ENCODE peak calls at places on chromosomes 11 and 22, in four cellular contexts. One of them, this sample, is unnamed.

GRCh38 chr11:59865031-59865430 is 1.3 kb downstream of the TCN1 start:
- DNase-seq in heart right ventricle: no peak
- DNase-seq in cardiac fibroblast: peak
- DNase-seq in GM23248: peak
- DNase-seq in this sample: no peak

GRCh38 chr22:31952459-31952858 is 8.1 kb downstream of the YWHAH start:
- DNase-seq in heart right ventricle: no peak
- DNase-seq in cardiac fibroblast: peak
- DNase-seq in GM23248: peak
- DNase-seq in this sample: peak

GRCh38 chr22:34370711-34371110 is 450.4 kb upstream of the LARGE1 start:
- DNase-seq in heart right ventricle: no peak
- DNase-seq in cardiac fibroblast: no peak
- DNase-seq in GM23248: no peak
- DNase-seq in this sample: no peak

GRCh38 chr11:130918081-130918480 is 1.8 kb upstream of the SNX19 start:
- DNase-seq in heart right ventricle: no peak
- DNase-seq in cardiac fibroblast: no peak
- DNase-seq in GM23248: no peak
- DNase-seq in this sample: peak

GRCh38 chr11:72573380-72573949 is 100.8 kb downstream of the PDE2A start:
- DNase-seq in heart right ventricle: peak
- DNase-seq in cardiac fibroblast: peak
- DNase-seq in GM23248: peak
- DNase-seq in this sample: peak

GRCh38 chr11:127056338-127056971 is 55.9 kb upstream of the KIRREL3 start:
- DNase-seq in heart right ventricle: no peak
- DNase-seq in cardiac fibroblast: no peak
- DNase-seq in GM23248: peak
- DNase-seq in this sample: peak

GRCh38 chr11:67615455-67616430 is 9.0 kb downstream of the NDUFV1 start:
- DNase-seq in heart right ventricle: no peak
- DNase-seq in cardiac fibroblast: peak
- DNase-seq in GM23248: peak
- DNase-seq in this sample: peak

GRCh38 chr11:127493330-127493729 is 492.8 kb upstream of the KIRREL3 start:
- DNase-seq in heart right ventricle: no peak
- DNase-seq in cardiac fibroblast: no peak
- DNase-seq in GM23248: peak
- DNase-seq in this sample: no peak

GRCh38 chr11:72280037-72280436 is 36.1 kb upstream of the PHOX2A start:
- DNase-seq in heart right ventricle: no peak
- DNase-seq in cardiac fibroblast: no peak
- DNase-seq in GM23248: no peak
- DNase-seq in this sample: no peak

GRCh38 chr11:101049813-101050212 is 79.8 kb downstream of the PGR start:
- DNase-seq in heart right ventricle: no peak
- DNase-seq in cardiac fibroblast: no peak
- DNase-seq in GM23248: no peak
- DNase-seq in this sample: no peak

GRCh38 chr22:39723899-39724351 is 153.4 kb downstream of the CACNA1I start:
- DNase-seq in heart right ventricle: no peak
- DNase-seq in cardiac fibroblast: peak
- DNase-seq in GM23248: peak
- DNase-seq in this sample: peak

GRCh38 chr11:1293619-1294015 is 15.8 kb downstream of the TOLLIP start:
- DNase-seq in heart right ventricle: no peak
- DNase-seq in cardiac fibroblast: no peak
- DNase-seq in GM23248: peak
- DNase-seq in this sample: peak

GRCh38 chr22:24076091-24076867 is 65.2 kb downstream of the CABIN1 start:
- DNase-seq in heart right ventricle: no peak
- DNase-seq in cardiac fibroblast: no peak
- DNase-seq in GM23248: peak
- DNase-seq in this sample: no peak

GRCh38 chr11:117177534-117178209 is 871 bp upstream of the SIDT2 start:
- DNase-seq in heart right ventricle: no peak
- DNase-seq in cardiac fibroblast: no peak
- DNase-seq in GM23248: peak
- DNase-seq in this sample: no peak

GRCh38 chr22:30538280-30538679 is 8.3 kb downstream of the SEC14L6 start:
- DNase-seq in heart right ventricle: no peak
- DNase-seq in cardiac fibroblast: peak
- DNase-seq in GM23248: peak
- DNase-seq in this sample: peak

GRCh38 chr11:8063319-8063718 is 17.7 kb upstream of the TUB start:
- DNase-seq in heart right ventricle: no peak
- DNase-seq in cardiac fibroblast: peak
- DNase-seq in GM23248: peak
- DNase-seq in this sample: no peak

GRCh38 chr11:43923327-43924111 is 18.9 kb upstream of the C11orf96 start:
- DNase-seq in heart right ventricle: peak
- DNase-seq in cardiac fibroblast: peak
- DNase-seq in GM23248: peak
- DNase-seq in this sample: peak

GRCh38 chr11:43921561-43922294 is 20.7 kb upstream of the C11orf96 start:
- DNase-seq in heart right ventricle: no peak
- DNase-seq in cardiac fibroblast: no peak
- DNase-seq in GM23248: no peak
- DNase-seq in this sample: no peak

GRCh38 chr11:43922295-43922648 is 20.2 kb upstream of the C11orf96 start:
- DNase-seq in heart right ventricle: no peak
- DNase-seq in cardiac fibroblast: no peak
- DNase-seq in GM23248: no peak
- DNase-seq in this sample: no peak

GRCh38 chr11:43924112-43924855 is 18.2 kb upstream of the C11orf96 start:
- DNase-seq in heart right ventricle: no peak
- DNase-seq in cardiac fibroblast: no peak
- DNase-seq in GM23248: no peak
- DNase-seq in this sample: no peak

DNA sequence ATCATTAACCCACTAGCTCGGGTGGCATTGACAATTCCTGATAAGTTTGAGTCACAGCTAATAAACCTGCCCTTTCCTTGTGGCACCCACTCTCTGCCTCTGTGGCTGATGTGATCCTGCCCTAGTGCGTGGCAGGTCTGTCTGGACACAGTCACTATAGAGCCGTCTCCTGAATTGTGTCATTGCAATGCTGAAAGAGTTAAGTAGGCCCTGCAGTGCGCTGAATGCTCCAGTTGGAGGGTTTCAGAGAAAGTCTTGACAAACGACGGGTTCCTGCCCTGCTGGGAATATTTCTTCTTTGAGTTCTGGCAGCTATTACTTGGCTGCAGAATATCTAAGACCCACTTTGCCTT is 19.5 kb upstream of the C11orf96 start:
- DNase-seq in heart right ventricle: no peak
- DNase-seq in cardiac fibroblast: no peak
- DNase-seq in GM23248: no peak
- DNase-seq in this sample: no peak
- H3K4me3 ChIP-seq in heart right ventricle: no peak
- H3K4me3 ChIP-seq in cardiac fibroblast: no peak
- H3K4me3 ChIP-seq in GM23248: no peak
- H3K4me3 ChIP-seq in this sample: no peak

GRCh38 chr22:46002757-46003270 is 25.9 kb upstream of the WNT7B start:
- DNase-seq in heart right ventricle: no peak
- DNase-seq in cardiac fibroblast: no peak
- DNase-seq in GM23248: peak
- DNase-seq in this sample: peak

GRCh38 chr22:46000081-46001027 is 23.4 kb upstream of the WNT7B start:
- DNase-seq in heart right ventricle: no peak
- DNase-seq in cardiac fibroblast: no peak
- DNase-seq in GM23248: no peak
- DNase-seq in this sample: no peak

GRCh38 chr22:45999379-45999971 is 22.5 kb upstream of the WNT7B start:
- DNase-seq in heart right ventricle: no peak
- DNase-seq in cardiac fibroblast: no peak
- DNase-seq in GM23248: no peak
- DNase-seq in this sample: no peak

GRCh38 chr22:46001426-46002106 is 24.6 kb upstream of the WNT7B start:
- DNase-seq in heart right ventricle: no peak
- DNase-seq in cardiac fibroblast: no peak
- DNase-seq in GM23248: no peak
- DNase-seq in this sample: no peak

GRCh38 chr22:46001046-46001425 is 24.1 kb upstream of the WNT7B start:
- DNase-seq in heart right ventricle: no peak
- DNase-seq in cardiac fibroblast: no peak
- DNase-seq in GM23248: no peak
- DNase-seq in this sample: no peak
- H3K4me3 ChIP-seq in heart right ventricle: no peak
- H3K4me3 ChIP-seq in cardiac fibroblast: no peak
- H3K4me3 ChIP-seq in GM23248: no peak
- H3K4me3 ChIP-seq in this sample: no peak

DNA sequence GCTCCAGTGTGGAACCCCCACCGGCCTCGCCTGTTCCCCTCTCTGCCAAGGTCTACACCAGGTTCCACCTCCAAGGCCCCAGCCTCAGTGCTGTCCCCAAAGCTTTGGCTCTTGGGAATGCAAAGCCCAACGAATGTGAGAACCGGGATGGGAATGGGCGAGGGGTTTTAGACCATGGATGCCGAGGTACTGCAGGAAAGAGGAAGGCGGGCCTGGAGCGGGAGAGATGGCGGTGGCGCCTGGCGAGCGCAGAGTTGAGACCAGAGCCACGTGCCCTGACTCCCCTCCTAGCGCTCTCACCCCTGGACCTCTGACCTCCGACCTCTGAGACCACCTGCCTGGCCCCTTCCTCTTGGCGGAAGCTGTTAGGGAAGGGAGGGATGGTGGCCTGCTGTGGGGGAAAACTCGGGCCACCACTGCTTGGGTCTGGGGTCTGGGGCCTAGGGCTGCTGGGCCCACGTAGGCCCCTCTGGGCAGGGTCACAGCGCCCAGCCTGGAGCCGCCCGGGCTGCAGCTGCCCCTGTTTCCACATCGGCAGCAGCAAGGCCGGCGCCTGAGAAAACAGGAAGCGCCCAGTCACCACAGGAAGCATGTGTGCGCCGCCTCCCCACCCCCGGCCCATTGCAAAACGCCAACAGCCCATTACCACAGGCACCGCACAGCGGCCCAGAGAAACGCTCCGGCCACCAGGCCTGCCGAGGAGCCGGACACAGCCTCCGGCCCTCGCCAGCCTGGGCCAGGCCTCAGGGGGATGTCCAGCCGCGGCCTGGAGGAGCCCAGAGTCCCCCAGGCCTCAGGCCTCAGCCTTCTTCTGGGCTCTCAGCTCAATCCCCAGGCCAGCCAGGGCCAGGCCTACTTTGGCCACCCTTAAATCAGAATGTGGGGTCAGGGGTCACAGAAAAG is 13.8 kb upstream of the SLC39A13 start:
- DNase-seq in heart right ventricle: peak
- DNase-seq in cardiac fibroblast: peak
- DNase-seq in GM23248: no peak
- DNase-seq in this sample: no peak
- H3K4me3 ChIP-seq in heart right ventricle: peak
- H3K4me3 ChIP-seq in cardiac fibroblast: no peak
- H3K4me3 ChIP-seq in GM23248: no peak
- H3K4me3 ChIP-seq in this sample: no peak

GRCh38 chr11:119397740-119398139 is 16.2 kb upstream of the USP2 start:
- DNase-seq in heart right ventricle: no peak
- DNase-seq in cardiac fibroblast: no peak
- DNase-seq in GM23248: no peak
- DNase-seq in this sample: no peak
- H3K4me3 ChIP-seq in heart right ventricle: no peak
- H3K4me3 ChIP-seq in cardiac fibroblast: no peak
- H3K4me3 ChIP-seq in GM23248: no peak
- H3K4me3 ChIP-seq in this sample: no peak

GRCh38 chr22:42344391-42344861 is 74.0 kb upstream of the TCF20 start:
- DNase-seq in heart right ventricle: peak
- DNase-seq in cardiac fibroblast: peak
- DNase-seq in GM23248: peak
- DNase-seq in this sample: peak
- H3K4me3 ChIP-seq in heart right ventricle: peak
- H3K4me3 ChIP-seq in cardiac fibroblast: no peak
- H3K4me3 ChIP-seq in GM23248: peak
- H3K4me3 ChIP-seq in this sample: peak

This sample was measured in MG63.